ENCODE peak calls at places on chromosomes 1 and 21, in five cellular contexts. One of them, this sample, is unnamed.

GRCh38 chr1:5751171-5751556 is 241.1 kb downstream of the NPHP4 start:
- DNase-seq in heart right ventricle: no peak
- DNase-seq in effector memory CD4-positive, alpha-beta T cell: no peak
- DNase-seq in IMR-90: no peak
- DNase-seq in left ventricle myocardium inferior: no peak
- DNase-seq in this sample: no peak

GRCh38 chr21:34732388-34732821 is 63.6 kb downstream of the CLIC6 start:
- DNase-seq in heart right ventricle: no peak
- DNase-seq in effector memory CD4-positive, alpha-beta T cell: no peak
- DNase-seq in IMR-90: no peak
- DNase-seq in left ventricle myocardium inferior: no peak
- DNase-seq in this sample: no peak

GRCh38 chr1:32249831-32250525 is 1.1 kb upstream of the LCK start:
- DNase-seq in heart right ventricle: peak; percentile 35
- DNase-seq in effector memory CD4-positive, alpha-beta T cell: peak; percentile 73
- DNase-seq in IMR-90: peak; percentile 46
- DNase-seq in left ventricle myocardium inferior: peak; percentile 31
- DNase-seq in this sample: peak; percentile 88

GRCh38 chr21:25300632-25301031 is 306.6 kb downstream of the MRPL39 start:
- DNase-seq in heart right ventricle: no peak
- DNase-seq in effector memory CD4-positive, alpha-beta T cell: no peak
- DNase-seq in IMR-90: no peak
- DNase-seq in left ventricle myocardium inferior: no peak
- DNase-seq in this sample: no peak

GRCh38 chr1:69794831-69795230 is 227.1 kb downstream of the LRRC7 start:
- DNase-seq in heart right ventricle: no peak
- DNase-seq in effector memory CD4-positive, alpha-beta T cell: no peak
- DNase-seq in IMR-90: no peak
- DNase-seq in left ventricle myocardium inferior: no peak
- DNase-seq in this sample: no peak

GRCh38 chr1:238063454-238063853 is 172.7 kb upstream of the ZP4 start:
- DNase-seq in heart right ventricle: no peak
- DNase-seq in effector memory CD4-positive, alpha-beta T cell: no peak
- DNase-seq in IMR-90: peak; percentile 55
- DNase-seq in left ventricle myocardium inferior: no peak
- DNase-seq in this sample: no peak

GRCh38 chr1:89483010-89483756 is 41.4 kb upstream of the LRRC8B start:
- DNase-seq in heart right ventricle: peak; percentile 36
- DNase-seq in effector memory CD4-positive, alpha-beta T cell: peak; percentile 36
- DNase-seq in IMR-90: peak; percentile 81
- DNase-seq in left ventricle myocardium inferior: peak; percentile 50
- DNase-seq in this sample: peak; percentile 68

GRCh38 chr1:56473582-56474270 is 105.6 kb downstream of the PLPP3 start:
- DNase-seq in heart right ventricle: no peak
- DNase-seq in effector memory CD4-positive, alpha-beta T cell: no peak
- DNase-seq in IMR-90: peak; percentile 27
- DNase-seq in left ventricle myocardium inferior: no peak
- DNase-seq in this sample: no peak

GRCh38 chr1:229003233-229004031 is 267.5 kb upstream of the RAB4A start:
- DNase-seq in heart right ventricle: no peak
- DNase-seq in effector memory CD4-positive, alpha-beta T cell: no peak
- DNase-seq in IMR-90: no peak
- DNase-seq in left ventricle myocardium inferior: no peak
- DNase-seq in this sample: no peak

GRCh38 chr1:9684806-9685205 is 33.3 kb downstream of the PIK3CD start:
- DNase-seq in heart right ventricle: no peak
- DNase-seq in effector memory CD4-positive, alpha-beta T cell: no peak
- DNase-seq in IMR-90: no peak
- DNase-seq in left ventricle myocardium inferior: no peak
- DNase-seq in this sample: no peak

GRCh38 chr1:23169727-23170335 is 1.2 kb upstream of the LUZP1 start:
- DNase-seq in heart right ventricle: peak; percentile 43
- DNase-seq in effector memory CD4-positive, alpha-beta T cell: no peak
- DNase-seq in IMR-90: peak; percentile 72
- DNase-seq in left ventricle myocardium inferior: peak; percentile 64
- DNase-seq in this sample: no peak

GRCh38 chr1:51284487-51284954 is 45.8 kb downstream of the TTC39A start:
- DNase-seq in heart right ventricle: no peak
- DNase-seq in effector memory CD4-positive, alpha-beta T cell: no peak
- DNase-seq in IMR-90: peak; percentile 48
- DNase-seq in left ventricle myocardium inferior: no peak
- DNase-seq in this sample: no peak

GRCh38 chr1:32180186-32181060 is 948 bp downstream of the TXLNA start:
- DNase-seq in heart right ventricle: peak; percentile 63
- DNase-seq in effector memory CD4-positive, alpha-beta T cell: no peak
- DNase-seq in IMR-90: peak; percentile 59
- DNase-seq in left ventricle myocardium inferior: peak; percentile 53
- DNase-seq in this sample: peak; percentile 19

GRCh38 chr1:109975718-109976117 is 8.8 kb upstream of the AHCYL1 start:
- DNase-seq in heart right ventricle: no peak
- DNase-seq in effector memory CD4-positive, alpha-beta T cell: no peak
- DNase-seq in IMR-90: peak; percentile 85
- DNase-seq in left ventricle myocardium inferior: no peak
- DNase-seq in this sample: no peak

GRCh38 chr1:227753999-227754764 is 18.9 kb downstream of the SNAP47 start:
- DNase-seq in heart right ventricle: peak; percentile 61
- DNase-seq in effector memory CD4-positive, alpha-beta T cell: no peak
- DNase-seq in IMR-90: peak; percentile 64
- DNase-seq in left ventricle myocardium inferior: peak; percentile 71
- DNase-seq in this sample: no peak

GRCh38 chr1:165253818-165254254 is 102.7 kb downstream of the LMX1A start:
- DNase-seq in heart right ventricle: no peak
- DNase-seq in effector memory CD4-positive, alpha-beta T cell: no peak
- DNase-seq in IMR-90: no peak
- DNase-seq in left ventricle myocardium inferior: no peak
- DNase-seq in this sample: no peak

GRCh38 chr1:236016782-236017400 is 48.0 kb downstream of the NID1 start:
- DNase-seq in heart right ventricle: no peak
- DNase-seq in effector memory CD4-positive, alpha-beta T cell: no peak
- DNase-seq in IMR-90: peak; percentile 52
- DNase-seq in left ventricle myocardium inferior: no peak
- DNase-seq in this sample: no peak

GRCh38 chr1:64537942-64538341 is 68.0 kb downstream of the CACHD1 start:
- DNase-seq in heart right ventricle: no peak
- DNase-seq in effector memory CD4-positive, alpha-beta T cell: no peak
- DNase-seq in IMR-90: no peak
- DNase-seq in left ventricle myocardium inferior: no peak
- DNase-seq in this sample: no peak

GRCh38 chr1:64540265-64540791 is 70.4 kb downstream of the CACHD1 start:
- DNase-seq in heart right ventricle: no peak
- DNase-seq in effector memory CD4-positive, alpha-beta T cell: no peak
- DNase-seq in IMR-90: no peak
- DNase-seq in left ventricle myocardium inferior: no peak
- DNase-seq in this sample: no peak

GRCh38 chr1:64539279-64539678 is 69.3 kb downstream of the CACHD1 start:
- DNase-seq in heart right ventricle: no peak
- DNase-seq in effector memory CD4-positive, alpha-beta T cell: no peak
- DNase-seq in IMR-90: no peak
- DNase-seq in left ventricle myocardium inferior: no peak
- DNase-seq in this sample: no peak

GRCh38 chr1:64538389-64538788 is 68.5 kb downstream of the CACHD1 start:
- DNase-seq in heart right ventricle: no peak
- DNase-seq in effector memory CD4-positive, alpha-beta T cell: no peak
- DNase-seq in IMR-90: no peak
- DNase-seq in left ventricle myocardium inferior: no peak
- DNase-seq in this sample: no peak

DNA sequence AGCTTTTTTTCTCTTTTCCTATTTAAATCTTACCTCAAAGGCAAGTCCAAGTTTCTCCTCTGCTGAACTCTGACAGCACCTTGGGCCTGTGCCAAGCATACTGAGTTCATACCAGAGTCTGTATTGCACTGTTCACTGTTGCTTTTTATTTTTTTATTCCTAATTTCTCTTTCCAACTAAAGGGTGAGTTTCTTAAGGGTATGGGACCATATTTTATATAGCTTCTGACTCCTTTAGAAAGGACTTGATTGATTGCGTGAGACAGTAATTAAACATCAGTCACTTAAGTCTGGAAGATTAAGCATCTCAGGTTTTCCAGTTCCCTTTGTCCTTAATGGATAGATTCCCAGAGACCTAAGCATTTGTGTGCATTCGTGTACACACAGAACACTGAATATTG is 69.9 kb downstream of the CACHD1 start:
- DNase-seq in heart right ventricle: peak; percentile 58
- DNase-seq in effector memory CD4-positive, alpha-beta T cell: no peak
- DNase-seq in IMR-90: peak; percentile 35
- DNase-seq in left ventricle myocardium inferior: peak; percentile 69
- DNase-seq in this sample: no peak
- H3K4me3 ChIP-seq in heart right ventricle: peak overlapping the region; percentile 40
- H3K4me3 ChIP-seq in effector memory CD4-positive, alpha-beta T cell: no peak overlapping the region
- H3K4me3 ChIP-seq in IMR-90: no peak overlapping the region
- H3K4me3 ChIP-seq in left ventricle myocardium inferior: peak overlapping the region; percentile 45
- H3K4me3 ChIP-seq in this sample: no peak overlapping the region

DNA sequence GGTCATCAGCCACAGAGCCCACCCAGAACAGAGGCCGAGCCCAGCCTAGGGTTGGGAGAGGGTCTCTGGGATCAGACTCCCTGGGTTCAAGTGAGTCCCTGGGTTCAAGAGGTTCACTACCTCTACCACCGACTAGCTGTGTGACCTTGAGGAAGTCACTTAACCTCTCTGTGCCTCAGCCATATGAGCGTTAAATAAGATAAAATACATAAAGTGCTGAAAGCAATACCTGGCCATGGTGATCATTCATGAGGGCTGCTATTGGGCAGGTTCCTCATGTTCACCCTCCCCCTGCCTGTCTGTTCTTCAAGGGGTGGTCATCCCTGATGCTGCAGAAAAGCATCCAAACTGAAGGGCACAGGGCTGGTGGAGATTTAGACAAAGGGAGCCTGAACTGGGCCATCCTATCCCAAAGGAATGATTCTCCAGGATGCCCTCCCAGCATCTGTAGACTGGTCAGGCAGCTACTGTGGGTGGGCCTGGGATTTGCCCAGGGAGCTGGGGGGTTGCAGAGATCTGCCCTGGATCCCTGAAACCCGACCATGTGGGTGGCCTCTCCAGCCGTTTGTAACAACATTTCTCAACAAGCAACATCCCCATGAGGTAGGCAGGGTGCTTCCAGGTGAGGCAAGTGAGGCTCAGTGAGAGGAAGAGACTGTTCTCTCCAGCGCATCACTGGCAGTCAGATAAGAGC is 196.6 kb downstream of the MATN1 start:
- DNase-seq in heart right ventricle: no peak
- DNase-seq in effector memory CD4-positive, alpha-beta T cell: no peak
- DNase-seq in IMR-90: no peak
- DNase-seq in left ventricle myocardium inferior: no peak
- DNase-seq in this sample: no peak
- H3K27ac ChIP-seq in heart right ventricle: peak overlapping the region; percentile 86
- H3K27ac ChIP-seq in effector memory CD4-positive, alpha-beta T cell: no peak overlapping the region
- H3K27ac ChIP-seq in IMR-90: no peak overlapping the region
- H3K27ac ChIP-seq in left ventricle myocardium inferior: peak overlapping the region; percentile 92
- H3K27ac ChIP-seq in this sample: no peak overlapping the region

DNA sequence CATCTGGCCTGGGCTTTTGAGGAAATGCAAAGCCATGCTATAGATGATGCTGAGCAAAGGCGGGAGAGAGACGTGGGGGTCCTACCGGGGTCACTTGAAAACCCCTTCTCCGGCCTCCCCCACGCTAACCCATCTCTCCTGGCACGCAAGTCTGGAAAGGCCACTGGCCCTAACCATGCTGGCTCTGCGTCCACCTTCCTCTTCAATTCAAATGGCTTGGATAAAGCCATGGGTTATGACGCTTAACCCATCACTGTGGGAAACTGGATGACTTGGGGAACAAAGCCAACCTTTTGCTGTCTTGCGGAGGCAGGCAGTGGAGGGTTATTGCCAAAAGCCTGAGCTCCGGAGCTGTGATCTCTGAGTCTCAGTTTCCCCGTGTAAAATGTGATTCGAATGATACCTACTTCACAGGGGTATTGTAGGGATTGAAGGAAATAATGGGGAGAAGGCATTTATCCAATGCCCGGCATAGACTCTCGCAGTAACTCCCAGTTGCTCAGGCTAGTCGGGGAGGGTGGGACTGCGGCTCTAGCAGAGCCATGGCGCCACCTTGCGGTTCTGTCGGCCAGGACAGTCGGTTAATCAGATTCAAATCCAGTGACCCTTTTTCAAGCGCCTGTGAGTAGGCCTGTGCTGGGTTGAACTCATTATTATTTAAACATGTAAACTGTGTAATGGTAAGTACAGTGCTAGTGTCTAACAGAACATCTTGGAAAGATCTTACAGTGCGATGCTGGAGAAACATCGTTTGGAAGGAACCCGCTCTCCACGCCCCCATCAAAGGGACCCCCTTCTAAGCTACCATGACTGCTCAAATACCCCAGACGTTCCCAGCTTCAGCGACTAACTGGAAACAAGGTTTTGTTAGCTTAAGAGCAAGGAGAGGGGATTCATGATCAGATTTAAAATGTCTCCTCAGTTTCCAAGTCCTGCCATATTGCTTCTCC is 20.3 kb downstream of the NEK2 start:
- DNase-seq in heart right ventricle: peak; percentile 87
- DNase-seq in effector memory CD4-positive, alpha-beta T cell: peak; percentile 57
- DNase-seq in IMR-90: peak; percentile 84
- DNase-seq in left ventricle myocardium inferior: peak; percentile 88
- DNase-seq in this sample: peak; percentile 74
- H3K4me3 ChIP-seq in heart right ventricle: no peak overlapping the region
- H3K4me3 ChIP-seq in effector memory CD4-positive, alpha-beta T cell: no peak overlapping the region
- H3K4me3 ChIP-seq in IMR-90: no peak overlapping the region
- H3K4me3 ChIP-seq in left ventricle myocardium inferior: peak overlapping the region; percentile 32
- H3K4me3 ChIP-seq in this sample: no peak overlapping the region

GRCh38 chr21:38915546-38915945 is 109.8 kb downstream of the ETS2 start:
- DNase-seq in heart right ventricle: no peak
- DNase-seq in effector memory CD4-positive, alpha-beta T cell: no peak
- DNase-seq in IMR-90: no peak
- DNase-seq in left ventricle myocardium inferior: no peak
- DNase-seq in this sample: no peak
- H3K27ac ChIP-seq in heart right ventricle: no peak overlapping the region
- H3K27ac ChIP-seq in effector memory CD4-positive, alpha-beta T cell: no peak overlapping the region
- H3K27ac ChIP-seq in IMR-90: no peak overlapping the region
- H3K27ac ChIP-seq in left ventricle myocardium inferior: no peak overlapping the region
- H3K27ac ChIP-seq in this sample: no peak overlapping the region

DNA sequence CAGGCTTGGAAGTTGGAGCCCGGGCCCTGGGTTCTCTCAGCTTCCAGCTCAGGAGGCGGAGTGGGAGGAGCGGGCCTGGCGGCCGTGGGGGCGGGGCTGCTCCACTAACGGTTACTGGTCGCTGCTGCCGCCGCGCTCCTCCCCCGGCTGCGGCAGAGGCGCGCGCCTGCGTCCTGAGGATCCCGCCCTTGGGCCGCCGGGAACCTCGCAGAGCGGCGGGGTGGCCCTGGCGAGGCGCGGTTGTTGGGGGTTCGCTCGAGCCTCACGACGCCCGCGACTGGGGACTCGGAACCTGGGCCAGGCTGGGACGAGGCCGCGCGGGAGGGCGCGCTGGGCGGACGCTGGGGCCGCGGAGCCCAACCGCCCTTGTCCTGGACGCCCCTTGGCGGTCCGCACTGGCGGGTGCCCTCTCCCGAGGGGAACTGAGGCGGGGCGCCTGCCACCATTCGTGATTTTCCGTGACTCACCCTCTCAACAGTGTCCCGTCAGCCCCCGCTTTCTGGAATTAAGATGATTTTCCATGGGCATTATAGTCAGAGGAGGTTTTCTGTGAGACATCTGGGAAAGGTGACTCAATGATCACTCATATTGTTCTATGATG is 34.1 kb downstream of the OR2G3 start:
- DNase-seq in heart right ventricle: peak; percentile 46
- DNase-seq in effector memory CD4-positive, alpha-beta T cell: no peak
- DNase-seq in IMR-90: peak; percentile 4
- DNase-seq in left ventricle myocardium inferior: peak; percentile 72
- DNase-seq in this sample: no peak
- H3K4me3 ChIP-seq in heart right ventricle: peak overlapping the region; percentile 47
- H3K4me3 ChIP-seq in effector memory CD4-positive, alpha-beta T cell: no peak overlapping the region
- H3K4me3 ChIP-seq in IMR-90: peak overlapping the region; percentile 53
- H3K4me3 ChIP-seq in left ventricle myocardium inferior: peak overlapping the region; percentile 57
- H3K4me3 ChIP-seq in this sample: no peak overlapping the region

This sample was measured in CD4-positive, alpha-beta memory T cell.